ENCODE peak calls at places on chromosomes 5 and 9, in ten cellular contexts. E is psoas muscle, V is spleen, N is sigmoid colon, A is right atrium auricular region, F is astrocyte, P is tibial nerve, Y is tibial artery, T is HL-60, Z is heart left ventricle. B is an unnamed sample. For H3K27me3, the result is how much of the 10 kb centered on the place peaks cover.

GRCh38 chr5:8633706-8634105 is 764.8 kb downstream of the MTRR start:
- DNase-seq in Z (no peak), N (no peak), V (no peak), Y (no peak), A (no peak), F (peak), P (no peak), E (no peak), T (no peak), B (no peak)

GRCh38 chr9:105681313-105681712 is 13.0 kb upstream of the TMEM38B start:
- DNase-seq in A (no peak), N (no peak), E (no peak), F (no peak), Y (no peak), V (no peak), P (no peak), Z (no peak), T (no peak), B (no peak)

GRCh38 chr5:76292923-76293322 is 110.2 kb upstream of the IQGAP2 start:
- DNase-seq in Y (no peak), N (no peak), T (peak), F (no peak), E (no peak), Z (no peak), V (no peak), P (no peak), A (no peak), B (no peak)

GRCh38 chr5:55570026-55570425 is 35.3 kb upstream of the PLPP1 start:
- DNase-seq in Y (no peak), V (no peak), Z (no peak), A (no peak), T (no peak), E (no peak), P (no peak), F (peak), N (no peak), B (no peak)

GRCh38 chr5:160171656-160172055 is 52.4 kb upstream of the PWWP2A start:
- DNase-seq in Y (no peak), E (no peak), V (no peak), T (no peak), N (no peak), F (no peak), P (no peak), A (no peak), Z (no peak), B (no peak)

GRCh38 chr9:31185831-31186230 is 1198.6 kb upstream of the ACO1 start:
- DNase-seq in F (peak), A (no peak), V (no peak), P (no peak), E (no peak), N (no peak), T (no peak), Z (no peak), Y (no peak), B (no peak)

GRCh38 chr9:35680331-35681105 is 6.8 kb downstream of the CA9 start:
- DNase-seq in Z (no peak), V (peak), T (no peak), A (no peak), Y (peak), E (no peak), P (no peak), N (no peak), F (peak), B (no peak)

GRCh38 chr5:72600401-72600981 is 93.3 kb upstream of the ZNF366 start:
- DNase-seq in V (no peak), P (no peak), Z (no peak), T (no peak), A (no peak), Y (no peak), E (no peak), F (peak), N (no peak), B (no peak)

DNA sequence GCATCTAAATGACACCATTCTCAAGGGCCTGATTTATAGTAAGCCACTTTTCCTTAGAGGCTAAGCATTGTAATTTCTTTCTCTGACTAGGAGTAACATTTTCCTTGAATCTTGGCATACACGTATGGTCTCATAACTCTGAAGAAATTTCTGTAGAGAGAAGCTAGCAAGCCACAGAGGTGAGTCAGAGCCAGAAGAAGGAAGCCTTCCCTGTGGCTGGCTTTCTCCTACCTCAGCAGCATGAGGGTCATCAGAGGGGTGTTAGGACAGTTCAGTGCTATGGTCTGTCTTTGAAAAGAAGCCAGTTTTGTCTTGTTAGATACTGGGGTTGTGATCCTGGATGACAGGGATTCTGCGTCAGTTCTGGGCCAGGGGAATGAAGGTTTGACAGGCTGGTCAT is 3.2 kb downstream of the SNX30 start:
- DNase-seq in A (no peak), Y (no peak), Z (no peak), E (no peak), P (no peak), T (peak), V (no peak), N (no peak), F (peak), B (no peak)
- H3K27ac ChIP-seq in A (no peak), Y (peak), Z (no peak), E (peak), P (no peak), T (no peak), V (peak), N (peak), F (peak), B (no peak)

GRCh38 chr9:132631280-132631679 is 38.5 kb downstream of the DDX31 start:
- DNase-seq in Y (no peak), F (peak), E (no peak), Z (no peak), A (no peak), V (no peak), P (no peak), T (no peak), N (no peak), B (no peak)
- TF ChIP-seq CTCF in Y (no peak), F (peak), E (no peak), Z (no peak), A (no peak), V (no peak), P (no peak), T (no peak), N (no peak), B (no peak)

GRCh38 chr9:136318769-136319241 is 8.5 kb upstream of the GPSM1 start:
- DNase-seq in P (no peak), E (no peak), N (no peak), Y (no peak), F (no peak), A (no peak), T (no peak), Z (peak), V (no peak), B (no peak)
- H3K27me3 ChIP-seq in P (under half), E (under half), N (under half), Y (under half), F (under half), A (under half), T (under half), Z (under half), V (under half), B (under half)

DNA sequence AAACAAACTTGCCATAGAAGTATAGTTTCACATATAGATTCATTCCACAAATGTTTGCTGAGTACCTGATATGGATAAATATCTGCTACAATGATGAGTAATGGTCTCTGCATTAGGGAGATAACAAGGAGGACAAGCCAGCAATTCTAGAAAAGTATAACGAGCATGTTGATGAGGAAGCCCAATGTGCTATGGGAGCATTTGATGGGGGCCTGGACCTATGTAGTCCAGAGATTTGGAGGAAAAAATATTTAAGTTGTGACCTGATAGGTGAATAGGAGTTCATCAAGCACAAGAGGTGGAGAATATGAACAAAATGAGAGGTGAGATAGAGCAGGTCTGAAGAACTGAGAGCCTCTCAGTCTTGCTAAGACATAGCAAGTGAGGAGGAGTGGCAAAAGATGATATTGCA is 14.4 kb upstream of the TMEM245 start:
- DNase-seq in P (no peak), Z (no peak), Y (no peak), A (no peak), N (no peak), F (no peak), E (no peak), V (no peak), T (no peak), B (no peak)
- H3K27ac ChIP-seq in P (no peak), Z (no peak), Y (no peak), A (no peak), N (no peak), F (no peak), E (no peak), V (no peak), T (no peak), B (no peak)

DNA sequence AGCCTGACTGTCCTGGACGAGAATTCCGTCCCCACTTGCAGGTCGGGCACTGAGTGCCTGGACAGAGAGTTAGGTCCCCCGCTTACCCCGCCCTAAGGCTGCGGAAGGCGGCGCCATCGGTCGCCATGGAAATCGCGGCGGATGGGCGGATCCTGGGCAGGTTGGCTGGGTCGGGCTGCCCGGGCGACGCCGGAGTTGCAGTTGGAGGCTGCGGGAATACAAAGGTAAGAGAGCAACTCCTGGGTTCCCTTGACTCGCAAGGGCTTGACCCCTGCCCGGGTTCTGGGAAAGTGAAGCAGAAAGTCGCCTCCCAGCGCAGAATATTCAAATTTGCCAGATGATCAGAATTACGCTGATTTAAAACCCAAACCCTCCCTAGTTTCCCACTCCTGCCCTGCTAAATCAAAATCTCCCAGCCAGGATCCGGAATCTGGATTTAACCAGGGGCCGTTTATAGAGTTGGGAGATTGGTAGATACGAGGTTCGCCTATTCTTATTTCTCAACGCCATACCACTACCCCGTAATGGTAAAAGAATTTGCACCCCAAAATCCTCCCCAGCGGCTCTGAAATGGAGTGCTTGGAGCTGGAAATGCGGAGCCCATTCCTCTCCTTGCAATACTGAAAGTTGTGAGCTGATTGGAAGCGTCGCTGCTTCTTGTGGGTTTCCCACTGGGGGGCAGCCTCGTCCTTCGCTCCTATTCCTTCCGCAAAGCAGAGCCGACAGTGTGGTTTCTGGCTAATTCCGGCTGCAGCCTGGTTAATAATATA is 156.4 kb upstream of the RASEF start:
- DNase-seq in F (peak), Z (peak), Y (no peak), N (peak), V (peak), P (peak), T (peak), E (peak), A (peak), B (no peak)
- TF ChIP-seq CTCF in F (no peak), Z (peak), Y (peak), N (no peak), V (no peak), P (peak), T (peak), E (peak), A (no peak), B (no peak)

GRCh38 chr9:128713941-128714573 is 9.9 kb downstream of the ZDHHC12 start:
- DNase-seq in Y (peak), Z (peak), F (no peak), N (peak), A (no peak), E (peak), T (no peak), V (peak), P (no peak), B (no peak)
- H3K27me3 ChIP-seq in Y (under half), Z (under half), F (under half), N (under half), A (under half), E (under half), T (under half), V (under half), P (under half), B (under half)

DNA sequence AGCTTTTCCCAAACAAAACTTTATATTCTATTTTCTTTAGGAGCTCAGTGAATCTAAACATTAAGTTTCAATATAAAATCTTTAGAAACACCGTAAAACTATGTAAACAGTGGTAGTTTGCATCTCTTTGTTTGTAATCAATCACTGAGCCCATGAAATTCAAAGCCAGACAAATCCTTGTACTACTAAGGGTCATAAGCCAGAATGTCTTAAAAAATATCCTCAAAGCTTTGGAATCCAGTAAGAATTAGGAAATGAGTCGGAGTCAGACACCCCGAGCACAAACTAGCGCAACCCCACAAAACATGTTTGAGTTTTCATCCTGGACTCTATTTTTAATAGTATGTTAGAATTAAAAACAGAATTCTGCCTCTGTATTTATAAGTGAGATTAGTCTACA is 153.8 kb downstream of the HSPA4 start:
- DNase-seq in A (no peak), E (no peak), F (no peak), Y (no peak), Z (no peak), T (no peak), V (no peak), N (no peak), P (no peak), B (no peak)
- H3K27ac ChIP-seq in A (no peak), E (no peak), F (no peak), Y (no peak), Z (no peak), T (no peak), V (no peak), N (no peak), P (no peak), B (no peak)

DNA sequence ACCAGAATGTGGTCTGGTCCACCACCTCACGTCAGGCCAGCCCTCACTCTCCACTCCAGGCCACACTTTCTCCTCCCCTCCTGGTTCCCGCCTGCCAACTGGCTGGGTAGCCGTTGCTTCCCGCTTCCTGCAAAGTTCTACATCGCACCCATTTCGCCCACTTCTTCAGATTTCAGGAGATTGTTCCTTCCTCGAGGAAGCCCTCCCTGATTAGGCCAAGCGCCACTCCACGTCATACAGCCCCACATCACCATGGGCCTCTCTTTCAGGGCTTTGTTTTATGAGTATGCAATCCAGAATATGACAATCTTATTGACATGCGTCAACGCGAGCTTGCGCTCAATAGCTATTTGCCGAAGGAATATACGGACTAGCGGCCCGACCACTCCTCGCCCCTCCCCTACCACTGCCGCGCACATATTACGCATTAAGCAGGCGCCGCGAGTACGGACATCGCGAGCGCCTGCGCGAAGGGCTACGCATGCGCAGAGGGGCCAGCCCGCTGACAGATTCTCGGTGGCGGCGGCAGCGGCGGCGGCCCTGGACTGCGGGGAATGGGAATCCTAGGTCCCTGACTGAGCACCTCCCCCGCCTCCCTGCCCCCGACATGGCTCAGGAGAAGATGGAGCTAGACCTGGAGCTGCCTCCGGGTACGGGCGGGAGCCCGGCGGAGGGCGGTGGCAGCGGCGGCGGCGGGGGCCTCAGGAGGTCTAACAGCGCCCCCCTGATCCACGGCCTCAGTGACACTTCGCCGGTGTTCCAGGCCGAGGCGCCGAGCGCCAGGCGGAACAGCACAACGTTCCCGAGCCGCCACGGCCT is 74.7 kb downstream of the PIP5K1B start:
- DNase-seq in E (peak), Z (peak), Y (peak), A (peak), P (peak), N (peak), T (peak), F (peak), V (peak), B (peak)
- TF ChIP-seq CTCF in E (peak), Z (peak), Y (peak), A (no peak), P (peak), N (no peak), T (no peak), F (no peak), V (peak), B (peak)